ENCODE peak calls at places on chromosomes 3 and 15, in seven cellular contexts. J is left kidney; B is stimulated activated effector memory CD8-positive, alpha-beta T cell treated with anti-CD3 and anti-CD28 coated beads, Interleukin-12 subunit alpha, Interleukin-12 subunit beta, amount 100 ng/mL, for 72 hours; P is fibroblast of lung; M is HL-60; T is cardiac septum; Q is ovary. H is an unnamed sample.

GRCh38 chr3:184336484-184337230 is 743 bp upstream of the FAM131A start:
- DNase-seq in T (no peak), B (no peak), J (peak), P (peak), Q (no peak), M (no peak), H (no peak)

GRCh38 chr15:63559753-63560152 is 37.4 kb upstream of the FBXL22 start:
- DNase-seq in B (no peak), Q (no peak), P (no peak), T (no peak), J (no peak), M (no peak), H (no peak)

GRCh38 chr3:59572106-59572505 is 522.3 kb upstream of the CFAP20DC start:
- DNase-seq in T (no peak), Q (no peak), J (no peak), P (no peak), M (no peak), B (no peak), H (no peak)

GRCh38 chr3:159711560-159712333 is 276.9 kb upstream of the IL12A start:
- DNase-seq in T (peak), Q (no peak), J (peak), B (no peak), M (no peak), P (peak), H (no peak)

GRCh38 chr3:120177907-120178306 is 83.7 kb upstream of the GSK3B start:
- DNase-seq in Q (no peak), P (peak), B (no peak), T (no peak), J (no peak), M (peak), H (peak)

GRCh38 chr3:55818485-55818884 is 331.4 kb upstream of the WNT5A start:
- DNase-seq in J (no peak), Q (no peak), P (peak), T (no peak), B (no peak), M (no peak), H (no peak)

GRCh38 chr3:158845748-158846350 is 44.0 kb downstream of the MFSD1 start:
- DNase-seq in P (peak), M (no peak), Q (no peak), J (peak), T (no peak), B (no peak), H (peak)

GRCh38 chr3:186472466-186473008 is 71.6 kb downstream of the CRYGS start:
- DNase-seq in B (no peak), Q (no peak), M (no peak), J (no peak), P (no peak), T (no peak), H (no peak)

GRCh38 chr3:134027631-134028030 is 2.1 kb downstream of the SLCO2A1 start:
- DNase-seq in J (no peak), M (no peak), T (no peak), B (no peak), Q (no peak), P (no peak), H (no peak)

GRCh38 chr3:186534113-186534669 is 10.0 kb downstream of the CRYGS start:
- DNase-seq in T (no peak), Q (no peak), P (no peak), B (peak), J (no peak), M (peak), H (peak)

GRCh38 chr3:142999881-143000280 is 1.5 kb upstream of the U2SURP start:
- DNase-seq in P (no peak), T (no peak), M (no peak), Q (no peak), B (no peak), J (peak), H (peak)

GRCh38 chr3:133230191-133230590 is 169.7 kb upstream of the BFSP2 start:
- DNase-seq in Q (no peak), B (no peak), M (no peak), T (no peak), J (no peak), P (peak), H (no peak)

GRCh38 chr3:128133273-128133883 is 9.8 kb upstream of the RUVBL1 start:
- DNase-seq in Q (no peak), J (peak), T (no peak), P (peak), B (peak), M (no peak), H (peak)

GRCh38 chr3:11913316-11913715 is 66.6 kb upstream of the TAMM41 start:
- DNase-seq in Q (no peak), T (no peak), M (no peak), P (no peak), B (no peak), J (no peak), H (no peak)

GRCh38 chr3:134483195-134483890 is 2.4 kb downstream of the ANAPC13 start:
- DNase-seq in J (no peak), M (no peak), T (no peak), Q (no peak), B (no peak), P (peak), H (peak)

GRCh38 chr3:32495609-32496008 is 7.0 kb downstream of the CMTM6 start:
- DNase-seq in B (no peak), T (no peak), P (no peak), M (no peak), J (no peak), Q (no peak), H (no peak)

GRCh38 chr15:52003710-52004109 is 15.3 kb upstream of the MAPK6 start:
- DNase-seq in B (no peak), Q (no peak), J (no peak), P (no peak), M (no peak), T (no peak), H (no peak)

GRCh38 chr3:173618703-173619102 is 221.2 kb downstream of the NLGN1 start:
- DNase-seq in B (no peak), T (no peak), P (no peak), Q (no peak), M (no peak), J (no peak), H (no peak)

GRCh38 chr3:126745760-126746394 is 41.8 kb downstream of the CHCHD6 start:
- DNase-seq in P (no peak), Q (no peak), T (peak), J (no peak), B (no peak), M (no peak), H (no peak)

GRCh38 chr3:10646531-10647335 is 141.3 kb upstream of the ATP2B2 start:
- DNase-seq in Q (no peak), B (no peak), T (peak), J (no peak), M (no peak), P (no peak), H (no peak)

GRCh38 chr3:33658971-33659848 is 58.8 kb downstream of the CLASP2 start:
- DNase-seq in J (peak), T (peak), Q (peak), B (no peak), P (peak), M (no peak), H (peak)

GRCh38 chr15:58070801-58071418 is 5.4 kb upstream of the ALDH1A2 start:
- DNase-seq in M (no peak), T (peak), P (peak), Q (peak), J (peak), B (peak), H (peak)

GRCh38 chr3:134600166-134600670 is 50.6 kb downstream of the KY start:
- DNase-seq in P (peak), T (peak), J (no peak), M (no peak), Q (no peak), B (no peak), H (peak)

GRCh38 chr3:140296796-140297352 is 361.9 kb downstream of the CLSTN2 start:
- DNase-seq in B (no peak), J (peak), T (no peak), P (no peak), M (no peak), Q (peak), H (no peak)

GRCh38 chr15:47439870-47440155 is 277.5 kb upstream of the SEMA6D start:
- DNase-seq in J (peak), Q (no peak), B (no peak), M (no peak), P (peak), T (no peak), H (no peak)

GRCh38 chr3:158167737-158168469 is 58.0 kb downstream of the RSRC1 start:
- DNase-seq in B (no peak), T (no peak), J (no peak), P (peak), M (peak), Q (no peak), H (peak)

GRCh38 chr3:106428565-106428994 is 559.8 kb upstream of the CBLB start:
- DNase-seq in J (no peak), P (peak), B (peak), Q (peak), M (peak), T (no peak), H (no peak)

GRCh38 chr15:54119056-54119455 is 140.8 kb downstream of the UNC13C start:
- DNase-seq in B (no peak), T (no peak), Q (no peak), J (no peak), P (no peak), M (no peak), H (no peak)

GRCh38 chr15:60575995-60576394 is 97.1 kb upstream of the ICE2 start:
- DNase-seq in P (peak), M (no peak), Q (no peak), J (no peak), B (peak), T (no peak), H (no peak)

GRCh38 chr3:62070891-62071290 is 302.5 kb downstream of the FEZF2 start:
- DNase-seq in P (no peak), Q (no peak), M (no peak), B (no peak), T (no peak), J (no peak), H (no peak)

GRCh38 chr3:16871915-16872842 is 12.6 kb upstream of the PLCL2 start:
- DNase-seq in Q (no peak), J (no peak), P (no peak), M (no peak), B (no peak), T (no peak), H (peak)

GRCh38 chr15:55737373-55737772 is 5.6 kb downstream of the PRTG start:
- DNase-seq in P (no peak), Q (no peak), J (peak), M (no peak), B (no peak), T (no peak), H (no peak)

GRCh38 chr15:71295242-71296031 is 180.2 kb downstream of the THSD4 start:
- DNase-seq in T (no peak), M (no peak), P (peak), Q (no peak), B (no peak), J (no peak), H (no peak)